ENCODE peak calls at places on chromosome 3, in eight cellular contexts. L is HTR-8/SVneo; A is progenitor cell of endocrine pancreas; H is endothelial cell; W is NCI-H748 treated with DMSO at 0.1 percent for 48 hours; Z is neuronal stem cell; U is stimulated activated CD8-positive, alpha-beta memory T cell treated with anti-CD3 and anti-CD28 coated beads, Interleukin-7, amount 100 ng/mL, for 48 hours; E is LoVo. P is an unnamed sample.
A peak's percentile ranks its signal among the peaks of the same experiment; 100 is the strongest.

GRCh38 chr3:194617827-194618226 is 15.4 kb downstream of the TMEM44 start:
- DNase-seq in L (no peak), A (no peak), H (no peak), W (no peak), Z (no peak), U (no peak), E (no peak), P (no peak)

GRCh38 chr3:24503499-24504176 is 9.0 kb upstream of the THRB start:
- DNase-seq in L (no peak), A (no peak), H (no peak), W (no peak), Z (no peak), U (no peak), E (no peak), P (no peak)

GRCh38 chr3:188082040-188082439 is 71.9 kb upstream of the LPP start:
- DNase-seq in L (no peak), A (no peak), H (no peak), W (no peak), Z (no peak), U (no peak), E (no peak), P (no peak)

GRCh38 chr3:79354179-79354688 is 413.6 kb downstream of the ROBO1 start:
- DNase-seq in L (no peak), A (no peak), H (no peak), W (no peak), Z (no peak), U (no peak), E (no peak), P (no peak)

GRCh38 chr3:15610083-15610482 is 8.5 kb downstream of the BTD start:
- DNase-seq in L (no peak), A (no peak), H (no peak), W (no peak), Z (no peak), U (no peak), E (no peak), P (no peak)

GRCh38 chr3:9508781-9509180 is 44.8 kb downstream of the LHFPL4 start:
- DNase-seq in L (no peak), A (no peak), H (no peak), W (no peak), Z (no peak), U (no peak), E (no peak), P (no peak)

GRCh38 chr3:67964596-67964995 is 310.2 kb upstream of the SUCLG2 start:
- DNase-seq in L (no peak), A (no peak), H (no peak), W (no peak), Z (no peak), U (no peak), E (no peak), P (no peak)

GRCh38 chr3:150407818-150408231 is 273 bp upstream of the TSC22D2 start:
- DNase-seq in L (no peak), A (no peak), H (no peak), W (no peak), Z (no peak), U (no peak), E (no peak), P (no peak)

GRCh38 chr3:113436794-113437193 is 4.5 kb downstream of the CFAP44 start:
- DNase-seq in L (no peak), A (no peak), H (no peak), W (no peak), Z (no peak), U (no peak), E (peak; percentile 26), P (no peak)

GRCh38 chr3:32106929-32107362 is 526 bp downstream of the GPD1L start:
- DNase-seq in L (peak; percentile 14), A (no peak), H (peak; percentile 18), W (no peak), Z (no peak), U (no peak), E (peak; percentile 70), P (no peak)

GRCh38 chr3:31165399-31165860 is 271.0 kb upstream of the GADL1 start:
- DNase-seq in L (no peak), A (no peak), H (no peak), W (peak; percentile 52), Z (no peak), U (no peak), E (no peak), P (no peak)

GRCh38 chr3:58575986-58576652 is 1.1 kb downstream of the FAM107A start:
- DNase-seq in L (no peak), A (no peak), H (no peak), W (no peak), Z (no peak), U (no peak), E (no peak), P (no peak)

GRCh38 chr3:152458725-152459515 is 190.2 kb downstream of the MBNL1 start:
- DNase-seq in L (no peak), A (no peak), H (no peak), W (no peak), Z (no peak), U (peak; percentile 23), E (no peak), P (no peak)

GRCh38 chr3:85360742-85361387 is 402.1 kb downstream of the CADM2 start:
- DNase-seq in L (peak; percentile 8), A (peak; percentile 35), H (peak; percentile 63), W (peak; percentile 49), Z (peak; percentile 20), U (no peak), E (peak; percentile 41), P (no peak)

GRCh38 chr3:113948015-113948917 is 453 bp downstream of the ZDHHC23 start:
- DNase-seq in L (no peak), A (peak; percentile 58), H (peak; percentile 38), W (peak; percentile 30), Z (peak; percentile 47), U (peak; percentile 8), E (peak; percentile 41), P (no peak)

GRCh38 chr3:33047842-33048834 is 48.8 kb downstream of the GLB1 start:
- DNase-seq in L (no peak), A (no peak), H (no peak), W (no peak), Z (no peak), U (no peak), E (no peak), P (no peak)

GRCh38 chr3:34934660-34935059 is 704.7 kb upstream of the ARPP21 start:
- DNase-seq in L (no peak), A (no peak), H (no peak), W (no peak), Z (no peak), U (no peak), E (no peak), P (no peak)

GRCh38 chr3:183359036-183359435 is 69.4 kb downstream of the MCF2L2 start:
- DNase-seq in L (no peak), A (no peak), H (no peak), W (no peak), Z (no peak), U (no peak), E (no peak), P (no peak)

GRCh38 chr3:129609591-129610169 is 3.2 kb upstream of the PLXND1 start:
- DNase-seq in L (no peak), A (no peak), H (no peak), W (no peak), Z (no peak), U (no peak), E (no peak), P (no peak)

P was measured in vagina.